ENCODE peak calls at places on chromosomes 13 and 19, in eight cellular contexts. One of them, this sample, is unnamed.
A peak's percentile ranks its signal among the peaks of the same experiment; 100 is the strongest.

GRCh38 chr13:102233566-102234208 is 168.2 kb downstream of the FGF14 start:
- DNase-seq in tibial nerve: no peak
- DNase-seq in A549: no peak
- DNase-seq in ovary: no peak
- DNase-seq in aorta: no peak
- DNase-seq in left ventricle myocardium inferior: no peak
- DNase-seq in IMR-90: no peak
- DNase-seq in upper lobe of right lung: no peak
- DNase-seq in this sample: no peak

GRCh38 chr13:99380402-99380801 is 73.2 kb upstream of the GPR183 start:
- DNase-seq in aorta: no peak
- DNase-seq in IMR-90: no peak
- DNase-seq in A549: no peak
- DNase-seq in tibial nerve: no peak
- DNase-seq in left ventricle myocardium inferior: no peak
- DNase-seq in ovary: no peak
- DNase-seq in upper lobe of right lung: no peak
- DNase-seq in this sample: no peak

GRCh38 chr13:81393686-81394085 is 1052.8 kb upstream of the SPRY2 start:
- DNase-seq in upper lobe of right lung: no peak
- DNase-seq in aorta: no peak
- DNase-seq in IMR-90: no peak
- DNase-seq in left ventricle myocardium inferior: no peak
- DNase-seq in ovary: no peak
- DNase-seq in A549: no peak
- DNase-seq in tibial nerve: no peak
- DNase-seq in this sample: no peak

GRCh38 chr13:23160241-23161175 is 20.3 kb upstream of the SGCG start:
- DNase-seq in ovary: no peak
- DNase-seq in aorta: no peak
- DNase-seq in A549: no peak
- DNase-seq in tibial nerve: no peak
- DNase-seq in left ventricle myocardium inferior: no peak
- DNase-seq in upper lobe of right lung: no peak
- DNase-seq in IMR-90: no peak
- DNase-seq in this sample: no peak

GRCh38 chr19:17524651-17525050 is 13.2 kb downstream of the PGLS start:
- DNase-seq in upper lobe of right lung: no peak
- DNase-seq in tibial nerve: no peak
- DNase-seq in left ventricle myocardium inferior: no peak
- DNase-seq in IMR-90: no peak
- DNase-seq in aorta: no peak
- DNase-seq in A549: no peak
- DNase-seq in ovary: no peak
- DNase-seq in this sample: no peak

GRCh38 chr19:35139618-35139943 is 957 bp downstream of the FXYD1 start:
- DNase-seq in left ventricle myocardium inferior: no peak
- DNase-seq in upper lobe of right lung: no peak
- DNase-seq in A549: no peak
- DNase-seq in tibial nerve: no peak
- DNase-seq in ovary: no peak
- DNase-seq in aorta: no peak
- DNase-seq in IMR-90: no peak
- DNase-seq in this sample: no peak

GRCh38 chr19:18886972-18887371 is 9.0 kb downstream of the CERS1 start:
- DNase-seq in ovary: no peak
- DNase-seq in A549: no peak
- DNase-seq in IMR-90: no peak
- DNase-seq in aorta: no peak
- DNase-seq in left ventricle myocardium inferior: no peak
- DNase-seq in upper lobe of right lung: no peak
- DNase-seq in tibial nerve: no peak
- DNase-seq in this sample: no peak

GRCh38 chr19:12801466-12802266 is at the start of the genes PRDX2 and THSD8:
- DNase-seq in left ventricle myocardium inferior: peak; percentile 79
- DNase-seq in ovary: peak; percentile 83
- DNase-seq in A549: no peak
- DNase-seq in tibial nerve: peak; percentile 47
- DNase-seq in IMR-90: peak; percentile 65
- DNase-seq in upper lobe of right lung: peak; percentile 92
- DNase-seq in aorta: peak; percentile 86
- DNase-seq in this sample: peak; percentile 88

GRCh38 chr13:112693831-112694497 is 4.1 kb downstream of the ATP11A start:
- DNase-seq in ovary: peak; percentile 16
- DNase-seq in A549: no peak
- DNase-seq in IMR-90: peak; percentile 90
- DNase-seq in tibial nerve: peak; percentile 34
- DNase-seq in left ventricle myocardium inferior: no peak
- DNase-seq in aorta: peak; percentile 43
- DNase-seq in upper lobe of right lung: no peak
- DNase-seq in this sample: peak; percentile 68

GRCh38 chr19:8880864-8881488 is 48.8 kb downstream of the MBD3L1 start:
- DNase-seq in IMR-90: no peak
- DNase-seq in left ventricle myocardium inferior: no peak
- DNase-seq in aorta: no peak
- DNase-seq in tibial nerve: no peak
- DNase-seq in A549: no peak
- DNase-seq in ovary: no peak
- DNase-seq in upper lobe of right lung: no peak
- DNase-seq in this sample: no peak

GRCh38 chr13:75959861-75960481 is 323.8 kb downstream of the LMO7 start:
- DNase-seq in ovary: no peak
- DNase-seq in tibial nerve: no peak
- DNase-seq in A549: no peak
- DNase-seq in IMR-90: no peak
- DNase-seq in upper lobe of right lung: no peak
- DNase-seq in aorta: no peak
- DNase-seq in left ventricle myocardium inferior: no peak
- DNase-seq in this sample: no peak

GRCh38 chr19:40575326-40575725 is 1.3 kb upstream of the SHKBP1 start:
- DNase-seq in left ventricle myocardium inferior: no peak
- DNase-seq in aorta: no peak
- DNase-seq in A549: no peak
- DNase-seq in IMR-90: no peak
- DNase-seq in upper lobe of right lung: no peak
- DNase-seq in ovary: no peak
- DNase-seq in tibial nerve: no peak
- DNase-seq in this sample: no peak

GRCh38 chr13:27997904-27998522 is 9.5 kb upstream of the URAD start:
- DNase-seq in IMR-90: peak; percentile 28
- DNase-seq in A549: peak; percentile 12
- DNase-seq in ovary: no peak
- DNase-seq in aorta: peak; percentile 59
- DNase-seq in left ventricle myocardium inferior: peak; percentile 46
- DNase-seq in tibial nerve: no peak
- DNase-seq in upper lobe of right lung: peak; percentile 40
- DNase-seq in this sample: peak; percentile 35

GRCh38 chr19:41531438-41532311 is 44.3 kb upstream of the CEACAM21 start:
- DNase-seq in ovary: peak; percentile 63
- DNase-seq in IMR-90: peak; percentile 31
- DNase-seq in upper lobe of right lung: peak; percentile 83
- DNase-seq in aorta: peak; percentile 83
- DNase-seq in left ventricle myocardium inferior: peak; percentile 79
- DNase-seq in tibial nerve: peak; percentile 85
- DNase-seq in A549: peak; percentile 85
- DNase-seq in this sample: no peak

GRCh38 chr13:49502954-49503353 is 7.2 kb downstream of the PHF11 start:
- DNase-seq in A549: no peak
- DNase-seq in left ventricle myocardium inferior: no peak
- DNase-seq in aorta: no peak
- DNase-seq in tibial nerve: peak; percentile 40
- DNase-seq in ovary: no peak
- DNase-seq in IMR-90: peak; percentile 77
- DNase-seq in upper lobe of right lung: no peak
- DNase-seq in this sample: no peak

GRCh38 chr19:40613669-40614594 is 12.8 kb downstream of the LTBP4 start:
- DNase-seq in IMR-90: peak; percentile 72
- DNase-seq in A549: peak; percentile 72
- DNase-seq in ovary: peak; percentile 88
- DNase-seq in tibial nerve: peak; percentile 85
- DNase-seq in upper lobe of right lung: peak; percentile 92
- DNase-seq in aorta: peak; percentile 89
- DNase-seq in left ventricle myocardium inferior: peak; percentile 82
- DNase-seq in this sample: peak; percentile 87

GRCh38 chr13:87622921-87623320 is 48.2 kb upstream of the SLITRK5 start:
- DNase-seq in IMR-90: no peak
- DNase-seq in left ventricle myocardium inferior: no peak
- DNase-seq in ovary: no peak
- DNase-seq in upper lobe of right lung: no peak
- DNase-seq in tibial nerve: no peak
- DNase-seq in aorta: no peak
- DNase-seq in A549: no peak
- DNase-seq in this sample: no peak

GRCh38 chr19:6204212-6204611 is 68.7 kb downstream of the ACSBG2 start:
- DNase-seq in ovary: no peak
- DNase-seq in upper lobe of right lung: no peak
- DNase-seq in IMR-90: no peak
- DNase-seq in aorta: no peak
- DNase-seq in A549: no peak
- DNase-seq in tibial nerve: no peak
- DNase-seq in left ventricle myocardium inferior: no peak
- DNase-seq in this sample: peak; percentile 60

GRCh38 chr13:66546534-66547379 is 683.4 kb downstream of the PCDH9 start:
- DNase-seq in ovary: no peak
- DNase-seq in A549: no peak
- DNase-seq in upper lobe of right lung: no peak
- DNase-seq in left ventricle myocardium inferior: no peak
- DNase-seq in aorta: no peak
- DNase-seq in tibial nerve: no peak
- DNase-seq in IMR-90: peak; percentile 80
- DNase-seq in this sample: peak; percentile 40

GRCh38 chr13:111325941-111326620 is 5.6 kb downstream of the TEX29 start:
- DNase-seq in left ventricle myocardium inferior: no peak
- DNase-seq in A549: no peak
- DNase-seq in aorta: no peak
- DNase-seq in tibial nerve: no peak
- DNase-seq in upper lobe of right lung: no peak
- DNase-seq in IMR-90: no peak
- DNase-seq in ovary: no peak
- DNase-seq in this sample: no peak

GRCh38 chr13:20101467-20102316 is 59.2 kb downstream of the GJA3 start:
- DNase-seq in IMR-90: no peak
- DNase-seq in tibial nerve: no peak
- DNase-seq in A549: no peak
- DNase-seq in left ventricle myocardium inferior: no peak
- DNase-seq in ovary: no peak
- DNase-seq in upper lobe of right lung: no peak
- DNase-seq in aorta: no peak
- DNase-seq in this sample: no peak

GRCh38 chr13:110559429-110559943 is 2.0 kb downstream of the RAB20 start:
- DNase-seq in tibial nerve: no peak
- DNase-seq in left ventricle myocardium inferior: peak; percentile 57
- DNase-seq in IMR-90: peak; percentile 62
- DNase-seq in upper lobe of right lung: peak; percentile 92
- DNase-seq in A549: no peak
- DNase-seq in aorta: peak; percentile 76
- DNase-seq in ovary: peak; percentile 59
- DNase-seq in this sample: no peak

GRCh38 chr19:39126593-39127187 is 1.1 kb downstream of the PAK4 start:
- DNase-seq in IMR-90: no peak
- DNase-seq in aorta: no peak
- DNase-seq in ovary: no peak
- DNase-seq in upper lobe of right lung: no peak
- DNase-seq in left ventricle myocardium inferior: no peak
- DNase-seq in tibial nerve: no peak
- DNase-seq in A549: peak; percentile 100
- DNase-seq in this sample: peak; percentile 50

GRCh38 chr13:40572961-40573360 is 93.5 kb downstream of the FOXO1 start:
- DNase-seq in ovary: no peak
- DNase-seq in left ventricle myocardium inferior: no peak
- DNase-seq in upper lobe of right lung: no peak
- DNase-seq in IMR-90: no peak
- DNase-seq in A549: no peak
- DNase-seq in tibial nerve: no peak
- DNase-seq in aorta: no peak
- DNase-seq in this sample: no peak
- H3K4me1 ChIP-seq in ovary: peaks cover 46% of the 10 kb centered on the region
- H3K4me1 ChIP-seq in left ventricle myocardium inferior: peaks cover 91% of the 10 kb centered on the region
- H3K4me1 ChIP-seq in upper lobe of right lung: peaks cover 44% of the 10 kb centered on the region
- H3K4me1 ChIP-seq in IMR-90: no peaks in the 10 kb centered on the region
- H3K4me1 ChIP-seq in A549: no peaks in the 10 kb centered on the region
- H3K4me1 ChIP-seq in tibial nerve: no peaks in the 10 kb centered on the region
- H3K4me1 ChIP-seq in aorta: peaks cover 3% of the 10 kb centered on the region
- H3K4me1 ChIP-seq in this sample: peaks cover 33% of the 10 kb centered on the region

GRCh38 chr19:38072776-38073411 is 151.1 kb downstream of the DPF1 start:
- DNase-seq in left ventricle myocardium inferior: no peak
- DNase-seq in IMR-90: peak; percentile 49
- DNase-seq in ovary: no peak
- DNase-seq in aorta: no peak
- DNase-seq in tibial nerve: no peak
- DNase-seq in A549: no peak
- DNase-seq in upper lobe of right lung: no peak
- DNase-seq in this sample: no peak
- H3K4me1 ChIP-seq in left ventricle myocardium inferior: no peaks in the 10 kb centered on the region
- H3K4me1 ChIP-seq in IMR-90: peaks cover 10% of the 10 kb centered on the region
- H3K4me1 ChIP-seq in ovary: no peaks in the 10 kb centered on the region
- H3K4me1 ChIP-seq in aorta: no peaks in the 10 kb centered on the region
- H3K4me1 ChIP-seq in tibial nerve: no peaks in the 10 kb centered on the region
- H3K4me1 ChIP-seq in A549: peaks cover 20% of the 10 kb centered on the region
- H3K4me1 ChIP-seq in upper lobe of right lung: no peaks in the 10 kb centered on the region
- H3K4me1 ChIP-seq in this sample: peaks cover 5% of the 10 kb centered on the region

GRCh38 chr13:97221989-97222700 is at the start of gene MBNL2:
- DNase-seq in upper lobe of right lung: peak; percentile 92
- DNase-seq in aorta: peak; percentile 94
- DNase-seq in ovary: peak; percentile 89
- DNase-seq in A549: peak; percentile 67
- DNase-seq in left ventricle myocardium inferior: peak; percentile 89
- DNase-seq in tibial nerve: peak; percentile 87
- DNase-seq in IMR-90: peak; percentile 94
- DNase-seq in this sample: peak; percentile 97

GRCh38 chr13:97225533-97225932 is 3.4 kb downstream of the MBNL2 start:
- DNase-seq in aorta: no peak
- DNase-seq in left ventricle myocardium inferior: no peak
- DNase-seq in tibial nerve: no peak
- DNase-seq in upper lobe of right lung: no peak
- DNase-seq in ovary: no peak
- DNase-seq in IMR-90: no peak
- DNase-seq in A549: no peak
- DNase-seq in this sample: no peak

GRCh38 chr13:97222934-97223710 is 989 bp downstream of the MBNL2 start:
- DNase-seq in IMR-90: no peak
- DNase-seq in left ventricle myocardium inferior: no peak
- DNase-seq in tibial nerve: no peak
- DNase-seq in aorta: no peak
- DNase-seq in upper lobe of right lung: no peak
- DNase-seq in A549: no peak
- DNase-seq in ovary: no peak
- DNase-seq in this sample: peak; percentile 82

GRCh38 chr13:97224544-97225324 is 2.6 kb downstream of the MBNL2 start:
- DNase-seq in aorta: no peak
- DNase-seq in left ventricle myocardium inferior: no peak
- DNase-seq in tibial nerve: peak; percentile 40
- DNase-seq in upper lobe of right lung: no peak
- DNase-seq in A549: no peak
- DNase-seq in ovary: peak; percentile 65
- DNase-seq in IMR-90: peak; percentile 41
- DNase-seq in this sample: peak; percentile 66

GRCh38 chr13:97223711-97224461 is 1.8 kb downstream of the MBNL2 start:
- DNase-seq in tibial nerve: peak; percentile 81
- DNase-seq in ovary: peak; percentile 74
- DNase-seq in aorta: no peak
- DNase-seq in left ventricle myocardium inferior: peak; percentile 29
- DNase-seq in IMR-90: peak; percentile 96
- DNase-seq in upper lobe of right lung: no peak
- DNase-seq in A549: peak; percentile 25
- DNase-seq in this sample: peak; percentile 94
- H3K4me1 ChIP-seq in tibial nerve: no peaks in the 10 kb centered on the region
- H3K4me1 ChIP-seq in ovary: peaks cover 14% of the 10 kb centered on the region
- H3K4me1 ChIP-seq in aorta: peaks cover 5% of the 10 kb centered on the region
- H3K4me1 ChIP-seq in left ventricle myocardium inferior: peaks cover 68% of the 10 kb centered on the region
- H3K4me1 ChIP-seq in IMR-90: peaks cover 14% of the 10 kb centered on the region
- H3K4me1 ChIP-seq in upper lobe of right lung: peaks cover 44% of the 10 kb centered on the region
- H3K4me1 ChIP-seq in A549: peaks cover 39% of the 10 kb centered on the region
- H3K4me1 ChIP-seq in this sample: peaks cover 42% of the 10 kb centered on the region

GRCh38 chr13:106529415-106530208 is 5.8 kb downstream of the EFNB2 start:
- DNase-seq in left ventricle myocardium inferior: no peak
- DNase-seq in A549: no peak
- DNase-seq in ovary: no peak
- DNase-seq in IMR-90: no peak
- DNase-seq in aorta: no peak
- DNase-seq in upper lobe of right lung: no peak
- DNase-seq in tibial nerve: no peak
- DNase-seq in this sample: no peak
- H3K4me1 ChIP-seq in left ventricle myocardium inferior: peaks cover 63% of the 10 kb centered on the region
- H3K4me1 ChIP-seq in A549: no peaks in the 10 kb centered on the region
- H3K4me1 ChIP-seq in ovary: peaks cover 6% of the 10 kb centered on the region
- H3K4me1 ChIP-seq in IMR-90: peaks cover 5% of the 10 kb centered on the region
- H3K4me1 ChIP-seq in aorta: no peaks in the 10 kb centered on the region
- H3K4me1 ChIP-seq in upper lobe of right lung: peaks cover 8% of the 10 kb centered on the region
- H3K4me1 ChIP-seq in tibial nerve: no peaks in the 10 kb centered on the region
- H3K4me1 ChIP-seq in this sample: peaks cover 8% of the 10 kb centered on the region